ENCODE peak calls at places on chromosomes 13 and 19, in seven cellular contexts. U is brain microvascular endothelial cell, Z is heart left ventricle, I is vagina, E is small intestine, O is PC-3, N is ovary. Q is an unnamed sample. For H3K27me3, the result is how much of the 10 kb centered on the place peaks cover.

GRCh38 chr19:4215807-4216206 is 13.5 kb upstream of the EBI3 start:
- DNase-seq in U (no peak), Z (no peak), I (no peak), E (no peak), O (no peak), N (no peak), Q (no peak)

GRCh38 chr19:491146-491741 is 5.0 kb upstream of the MADCAM1 start:
- DNase-seq in U (no peak), Z (no peak), I (no peak), E (no peak), O (peak), N (peak), Q (no peak)

GRCh38 chr19:5863030-5863665 is 7.2 kb downstream of the FUT5 start:
- DNase-seq in U (no peak), Z (no peak), I (no peak), E (no peak), O (no peak), N (no peak), Q (no peak)

GRCh38 chr19:2016041-2016807 is 710 bp upstream of the BTBD2 start:
- DNase-seq in U (peak), Z (peak), I (no peak), E (peak), O (peak), N (peak), Q (peak)

GRCh38 chr13:98276486-98276885 is 99.4 kb upstream of the RNF113B start:
- DNase-seq in U (no peak), Z (no peak), I (no peak), E (no peak), O (no peak), N (no peak), Q (no peak)

GRCh38 chr13:79989251-79989661 is 351.7 kb downstream of the SPRY2 start:
- DNase-seq in U (no peak), Z (no peak), I (no peak), E (peak), O (peak), N (no peak), Q (no peak)

GRCh38 chr13:30905932-30906383 is at the start of gene MEDAG:
- DNase-seq in U (peak), Z (peak), I (no peak), E (no peak), O (no peak), N (peak), Q (peak)

GRCh38 chr19:4368128-4368820 is 24.9 kb downstream of the MPND start:
- DNase-seq in U (no peak), Z (no peak), I (no peak), E (no peak), O (no peak), N (peak), Q (no peak)

GRCh38 chr19:11480927-11481776 is at the start of gene ELAVL3:
- DNase-seq in U (no peak), Z (no peak), I (no peak), E (no peak), O (no peak), N (no peak), Q (no peak)

GRCh38 chr13:110524484-110525254 is 36.9 kb downstream of the RAB20 start:
- DNase-seq in U (no peak), Z (peak), I (no peak), E (peak), O (peak), N (no peak), Q (peak)

GRCh38 chr19:34712606-34713261 is 21.3 kb upstream of the ZNF181 start:
- DNase-seq in U (peak), Z (peak), I (no peak), E (peak), O (peak), N (peak), Q (no peak)

DNA sequence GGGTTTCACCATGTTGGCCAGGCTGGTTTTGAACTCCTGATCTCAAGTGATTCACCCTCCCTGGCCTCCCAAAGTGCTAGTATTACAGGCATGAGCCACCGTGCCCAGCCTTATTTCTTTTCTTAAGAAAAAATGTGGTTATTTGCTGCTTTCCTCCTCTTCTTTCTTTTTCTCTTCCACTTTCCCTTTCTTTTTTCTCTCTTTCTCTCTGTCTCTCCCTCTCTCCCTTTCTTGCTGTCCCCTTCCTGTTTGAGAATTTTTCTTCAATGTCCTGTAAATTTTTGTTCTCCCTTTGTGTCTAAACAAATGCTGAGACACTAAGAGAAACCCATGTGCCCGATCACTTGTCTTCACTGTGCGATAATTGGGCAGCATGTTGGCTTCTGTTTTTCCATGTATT is 2.2 kb downstream of the LEUTX start:
- DNase-seq in U (no peak), Z (no peak), I (no peak), E (no peak), O (no peak), N (no peak), Q (no peak)
- H3K27me3 ChIP-seq in U (under half), Z (under half), I (under half), E (under half), O (under half), N (under half), Q (under half)

DNA sequence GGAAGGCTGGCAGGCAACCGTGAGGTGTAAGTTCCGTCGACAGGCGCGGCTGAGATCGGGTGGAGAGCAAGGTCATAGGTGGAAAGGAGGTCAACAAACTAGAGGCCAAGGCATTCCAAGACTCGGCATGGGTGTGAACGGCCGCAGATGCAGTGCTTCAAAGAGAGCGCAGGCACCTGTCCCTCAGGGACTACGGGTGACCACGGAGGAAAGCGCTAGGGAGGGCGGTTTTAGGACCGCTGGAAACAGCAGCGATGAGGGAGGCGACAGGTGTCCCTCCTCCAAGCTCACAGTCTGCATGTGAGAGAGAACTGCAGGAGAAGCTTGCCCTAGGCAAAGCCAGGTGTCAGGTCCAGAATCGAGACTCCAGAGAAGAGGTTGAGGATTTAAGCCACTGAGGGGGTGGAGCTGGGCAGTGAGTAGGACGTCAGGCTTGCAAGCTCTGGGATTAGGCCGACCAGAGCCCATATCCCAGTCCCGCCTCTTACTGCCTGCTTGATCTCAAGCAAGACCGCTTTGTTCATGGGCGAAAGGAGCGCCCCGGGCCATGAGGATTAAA is 1.6 kb upstream of the MLNR start:
- DNase-seq in U (no peak), Z (no peak), I (no peak), E (peak), O (no peak), N (no peak), Q (no peak)
- H3K27me3 ChIP-seq in U (under half), Z (under half), I (under half), E (under half), O (under half), N (under half), Q (under half)

GRCh38 chr13:27774651-27775050 is 17.6 kb upstream of the GSX1 start:
- DNase-seq in U (no peak), Z (no peak), I (no peak), E (no peak), O (no peak), N (no peak), Q (no peak)
- H3K27me3 ChIP-seq in U (under half), Z (under half), I (under half), E (under half), O (under half), N (under half), Q (under half)

DNA sequence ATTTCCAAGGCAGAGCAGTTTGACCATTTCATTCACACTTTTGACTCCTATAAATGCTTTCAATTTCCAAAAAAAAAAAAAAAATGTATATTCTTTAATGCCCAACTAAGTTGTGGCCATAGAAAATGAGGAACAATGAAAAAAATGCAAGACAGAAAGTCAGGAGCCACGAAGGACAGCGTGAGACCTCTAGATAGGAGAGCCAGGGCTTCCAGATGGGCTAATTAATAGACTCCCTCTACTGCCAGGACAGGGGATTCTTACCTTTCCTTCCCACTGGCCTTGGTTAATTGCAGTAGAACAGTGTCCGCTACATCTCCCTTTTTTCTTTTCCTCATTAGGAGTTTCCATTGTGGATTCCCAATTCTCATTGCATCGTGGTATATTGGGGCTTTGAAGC is 8.6 kb downstream of the FPR3 start:
- DNase-seq in U (no peak), Z (no peak), I (no peak), E (no peak), O (no peak), N (no peak), Q (no peak)
- H3K27me3 ChIP-seq in U (under half), Z (under half), I (under half), E (under half), O (under half), N (under half), Q (under half)

GRCh38 chr13:26051231-26052135 is at the start of gene SHISA2:
- DNase-seq in U (no peak), Z (peak), I (peak), E (peak), O (peak), N (peak), Q (no peak)

GRCh38 chr13:26050568-26051230 is 1.1 kb downstream of the SHISA2 start:
- DNase-seq in U (no peak), Z (no peak), I (peak), E (no peak), O (no peak), N (no peak), Q (no peak)

GRCh38 chr13:26052136-26052736 is 420 bp upstream of the SHISA2 start:
- DNase-seq in U (no peak), Z (no peak), I (peak), E (no peak), O (no peak), N (no peak), Q (no peak)

GRCh38 chr13:26048745-26049144 is 3.1 kb downstream of the SHISA2 start:
- DNase-seq in U (no peak), Z (no peak), I (no peak), E (no peak), O (no peak), N (no peak), Q (no peak)

DNA sequence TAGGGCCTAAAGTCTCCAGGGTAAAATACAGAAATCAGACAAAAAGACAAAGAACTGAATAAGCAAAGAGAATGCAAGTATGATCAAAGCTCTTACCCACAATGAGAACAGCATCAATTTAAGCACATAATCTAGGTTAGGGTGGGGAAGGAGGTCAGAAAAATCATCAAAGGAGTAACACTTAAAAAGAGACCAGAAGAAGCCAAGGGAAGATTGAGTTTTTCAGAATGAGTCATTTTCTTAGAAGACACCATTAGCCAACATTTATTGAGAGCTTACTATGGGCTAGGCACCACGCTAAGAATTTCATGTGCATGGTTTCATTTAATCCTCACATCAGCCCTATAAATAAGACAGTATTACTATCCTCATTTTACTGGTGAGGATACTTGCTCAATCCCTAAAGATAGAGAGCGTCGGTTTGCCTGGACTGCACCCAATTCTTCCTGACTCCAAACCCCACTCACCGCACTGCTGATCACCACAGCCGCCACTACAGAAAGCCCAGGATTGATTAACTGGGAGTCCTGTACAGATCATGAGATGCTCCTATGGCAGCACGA is 1.7 kb upstream of the SHISA2 start:
- DNase-seq in U (no peak), Z (no peak), I (no peak), E (no peak), O (no peak), N (no peak), Q (no peak)
- H3K27me3 ChIP-seq in U (under half), Z (under half), I (under half), E (under half), O (under half), N (under half), Q (under half)

GRCh38 chr13:45765464-45765863 is 63.3 kb downstream of the CBY2 start:
- DNase-seq in U (no peak), Z (no peak), I (no peak), E (no peak), O (no peak), N (no peak), Q (no peak)

GRCh38 chr13:45773236-45773635 is 71.1 kb downstream of the CBY2 start:
- DNase-seq in U (no peak), Z (no peak), I (no peak), E (no peak), O (no peak), N (no peak), Q (no peak)

GRCh38 chr13:45769072-45769471 is 67.0 kb downstream of the CBY2 start:
- DNase-seq in U (no peak), Z (no peak), I (no peak), E (no peak), O (no peak), N (no peak), Q (no peak)

GRCh38 chr13:45770886-45771285 is 68.8 kb downstream of the CBY2 start:
- DNase-seq in U (no peak), Z (no peak), I (no peak), E (peak), O (no peak), N (no peak), Q (no peak)

GRCh38 chr13:45768668-45769067 is 66.5 kb downstream of the CBY2 start:
- DNase-seq in U (no peak), Z (no peak), I (no peak), E (no peak), O (no peak), N (no peak), Q (no peak)
- H3K27me3 ChIP-seq in U (under half), Z (under half), I (under half), E (under half), O (under half), N (under half), Q (under half)

DNA sequence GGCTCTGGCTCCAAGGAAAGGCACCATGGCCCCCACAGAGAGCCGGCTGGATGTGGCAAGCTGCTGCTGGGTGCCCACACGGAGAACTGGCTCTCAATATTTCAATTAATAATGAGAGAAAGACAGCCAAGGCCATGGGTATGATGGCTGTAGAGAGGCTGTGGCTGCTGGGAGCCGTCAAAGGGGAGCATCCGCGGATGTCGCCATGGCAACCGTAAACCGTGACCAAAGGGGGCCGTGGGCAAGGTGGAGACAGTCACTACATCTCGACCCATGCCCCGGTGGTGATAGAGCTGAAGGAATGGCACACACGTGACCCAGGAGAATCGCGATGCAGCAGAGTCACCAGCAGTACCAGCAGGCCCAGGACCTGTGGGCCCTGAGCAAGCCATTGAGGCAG is 9.6 kb downstream of the VSTM2B start:
- DNase-seq in U (no peak), Z (peak), I (no peak), E (no peak), O (no peak), N (no peak), Q (peak)
- H3K27me3 ChIP-seq in U (under half), Z (under half), I (under half), E (under half), O (under half), N (under half), Q (under half)

DNA sequence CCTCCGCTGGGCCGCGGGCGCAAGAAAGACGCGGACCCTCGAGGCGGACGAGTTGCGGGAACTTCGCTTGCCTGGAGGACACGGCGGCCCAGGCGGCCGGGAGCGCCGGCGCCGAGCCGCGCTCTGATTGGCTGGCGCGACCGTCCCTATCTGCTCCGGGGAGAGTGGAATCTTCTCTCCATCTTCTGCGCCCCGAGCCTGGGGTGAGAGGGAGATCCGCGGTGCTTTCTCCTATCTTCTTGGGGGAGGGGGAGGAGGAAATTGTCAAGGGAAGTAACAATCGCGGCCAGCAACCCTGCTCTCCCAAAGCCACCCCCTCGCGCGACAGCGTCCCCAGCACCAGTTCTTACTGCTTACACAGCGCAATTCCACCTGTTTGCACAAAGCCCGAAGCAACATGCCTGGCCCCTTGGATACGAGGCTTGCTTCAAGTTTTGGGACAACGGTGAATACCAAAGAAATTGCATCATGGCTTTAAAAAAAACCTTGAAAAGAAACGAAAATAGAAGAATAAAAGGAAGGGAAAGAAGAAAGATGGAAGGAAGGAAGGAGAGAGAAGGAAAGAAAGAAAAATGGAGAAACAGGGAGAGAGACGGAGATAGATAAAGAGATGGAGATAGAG is 4.8 kb downstream of the SOX21 start:
- DNase-seq in U (no peak), Z (no peak), I (no peak), E (no peak), O (no peak), N (no peak), Q (no peak)
- H3K27me3 ChIP-seq in U (half or more), Z (half or more), I (under half), E (under half), O (under half), N (under half), Q (half or more)

Q was measured in sigmoid colon.